ENCODE peak calls at places on chromosomes 5 and 9, in four cellular contexts. T is CD8-positive, alpha-beta T cell; S is brain microvascular endothelial cell; C is gastrocnemius medialis. P is an unnamed sample.

GRCh38 chr5:163649522-163649921 is 144.1 kb downstream of the MAT2B start:
- DNase-seq in T (no peak), C (no peak), S (peak; percentile 0), P (no peak)

GRCh38 chr9:23563497-23563896 is 262.5 kb downstream of the ELAVL2 start:
- DNase-seq in C (no peak), S (no peak), T (no peak), P (no peak)

GRCh38 chr9:9963861-9964260 is 648.9 kb downstream of the PTPRD start:
- DNase-seq in S (no peak), T (no peak), C (no peak), P (no peak)

GRCh38 chr9:16368425-16369087 is 501.9 kb downstream of the BNC2 start:
- DNase-seq in C (no peak), S (no peak), T (no peak), P (no peak)

GRCh38 chr5:156120777-156121176 is 206.2 kb upstream of the SGCD start:
- DNase-seq in C (no peak), S (no peak), T (no peak), P (no peak)

GRCh38 chr9:68443560-68443959 is 87.1 kb downstream of the PGM5 start:
- DNase-seq in S (no peak), T (no peak), C (no peak), P (no peak)

GRCh38 chr9:83385317-83385716 is 152.9 kb downstream of the FRMD3 start:
- DNase-seq in C (no peak), S (no peak), T (no peak), P (no peak)

GRCh38 chr5:44178414-44178813 is 210.8 kb downstream of the FGF10 start:
- DNase-seq in S (no peak), C (no peak), T (no peak), P (no peak)

GRCh38 chr5:136018814-136019777 is 9.7 kb upstream of the TGFBI start:
- DNase-seq in S (peak; percentile 97), C (peak; percentile 68), T (no peak), P (no peak)

GRCh38 chr9:11194249-11194648 is 581.4 kb upstream of the PTPRD start:
- DNase-seq in S (no peak), T (no peak), C (no peak), P (no peak)

GRCh38 chr5:72137826-72138409 is 30.6 kb downstream of the MAP1B start:
- DNase-seq in C (no peak), T (no peak), S (no peak), P (no peak)

GRCh38 chr5:13831236-13831810 is 113.2 kb downstream of the DNAH5 start:
- DNase-seq in C (no peak), T (no peak), S (no peak), P (no peak)

GRCh38 chr5:146283344-146283761 is 55.3 kb upstream of the POU4F3 start:
- DNase-seq in C (no peak), S (peak; percentile 72), T (no peak), P (no peak)

GRCh38 chr9:70053864-70054263 is 10.2 kb downstream of the MAMDC2 start:
- DNase-seq in S (no peak), T (no peak), C (no peak), P (no peak)
- H3K27ac ChIP-seq in S (no peak overlapping the region), T (no peak overlapping the region), C (no peak overlapping the region), P (no peak overlapping the region)

DNA sequence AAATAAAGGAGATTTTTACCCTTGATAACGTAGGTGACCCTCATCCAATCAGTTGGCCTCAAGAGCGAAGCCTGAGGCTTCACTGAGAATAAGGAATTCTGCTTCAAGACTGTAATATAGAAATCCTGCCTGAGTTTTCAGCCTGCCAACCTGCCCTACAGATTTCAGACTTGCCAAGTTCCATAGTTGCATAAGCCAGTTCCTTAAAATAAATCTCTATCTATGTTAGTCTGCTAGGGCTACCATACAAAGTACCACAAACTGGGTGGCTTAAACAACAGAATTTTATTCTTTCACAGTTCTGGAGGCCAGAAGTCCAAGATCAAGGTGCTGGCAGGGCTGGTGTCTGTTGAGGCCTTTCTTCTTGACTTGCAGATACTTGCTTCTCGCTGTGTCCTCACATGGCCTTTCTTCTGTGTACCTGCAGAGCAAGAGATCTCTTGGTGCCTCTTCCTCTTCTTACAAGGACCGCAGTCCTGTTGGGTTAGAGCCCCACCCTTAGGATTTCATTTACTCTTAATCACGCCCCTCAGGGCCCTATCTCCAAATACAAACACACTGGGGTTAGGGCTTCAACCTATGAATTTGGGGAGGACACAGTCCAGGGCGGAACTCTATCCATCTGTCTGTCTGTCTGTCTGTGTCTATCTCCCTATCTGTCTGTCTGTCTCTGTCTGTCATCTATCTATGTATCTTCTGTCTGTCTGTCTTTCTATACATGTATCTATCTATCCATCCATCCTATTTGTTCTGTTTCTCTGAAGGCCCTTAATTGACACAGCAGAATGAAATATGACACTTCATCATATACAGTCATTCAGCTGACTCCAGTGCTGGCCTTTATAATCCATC is 17.0 kb upstream of the CMBL start:
- DNase-seq in C (no peak), S (no peak), T (no peak), P (no peak)
- H3K27ac ChIP-seq in C (peak overlapping the region; percentile 72), S (no peak overlapping the region), T (no peak overlapping the region), P (no peak overlapping the region)

DNA sequence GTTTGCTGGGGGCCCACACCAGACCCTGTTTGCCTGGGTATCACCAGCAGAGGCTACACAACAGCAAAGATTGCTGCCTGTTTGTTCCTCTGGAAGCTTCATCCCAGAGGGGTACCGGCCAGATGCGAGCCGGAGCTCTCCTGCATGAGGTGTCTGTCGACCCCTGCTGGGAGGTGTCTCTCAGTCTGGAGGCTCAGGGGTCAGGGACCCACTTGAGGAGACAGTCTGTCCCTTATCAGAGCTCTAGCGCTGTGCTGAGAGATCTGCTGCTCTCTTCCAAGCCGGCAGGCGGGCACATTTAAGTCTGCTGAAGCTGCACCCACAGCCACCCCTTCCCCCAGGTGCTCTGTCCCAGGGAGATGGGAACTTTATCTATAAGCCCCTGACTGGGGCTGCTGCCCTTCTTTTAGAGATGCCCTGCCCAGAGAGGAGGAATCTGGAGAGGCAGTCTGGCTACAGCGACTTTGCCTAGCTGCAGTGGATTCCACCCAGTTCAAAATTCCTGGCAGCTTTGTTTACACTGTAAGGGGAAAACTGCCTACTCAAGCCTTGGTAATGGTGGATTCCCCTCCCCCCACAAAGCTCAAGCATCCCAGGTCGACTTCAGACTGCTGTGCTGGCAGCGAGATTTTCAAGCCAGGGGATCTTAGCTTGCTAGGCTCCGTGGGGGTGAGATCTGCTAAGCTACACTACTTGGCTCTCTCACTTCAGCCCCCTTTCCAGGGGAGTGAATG is 206.0 kb upstream of the TLX3 start:
- DNase-seq in T (no peak), S (no peak), C (no peak), P (no peak)
- H3K27ac ChIP-seq in T (no peak overlapping the region), S (no peak overlapping the region), C (no peak overlapping the region), P (no peak overlapping the region)

DNA sequence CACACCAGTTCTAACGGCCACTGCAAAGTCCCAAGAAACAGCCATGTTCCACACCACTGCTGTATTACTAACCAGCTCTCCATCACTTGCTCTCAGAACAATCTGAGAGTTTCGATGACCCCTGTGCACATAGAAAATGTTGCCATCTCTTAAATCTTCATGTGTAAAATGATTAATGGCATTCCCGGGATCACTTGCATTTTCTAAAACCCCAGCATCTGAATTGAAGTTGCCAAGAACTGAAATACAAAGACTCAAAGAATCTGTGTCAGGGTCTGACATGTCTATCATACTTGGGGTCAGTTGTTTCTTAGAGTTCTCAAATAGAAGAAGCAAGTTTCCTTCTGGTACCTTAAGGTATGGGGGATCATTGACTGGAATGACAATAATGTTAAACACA is 115.1 kb downstream of the ESM1 start:
- DNase-seq in S (no peak), C (no peak), T (no peak), P (no peak)
- H3K27ac ChIP-seq in S (no peak overlapping the region), C (no peak overlapping the region), T (no peak overlapping the region), P (no peak overlapping the region)

GRCh38 chr5:32426440-32427151 is 17.9 kb downstream of the ZFR start:
- DNase-seq in S (no peak), T (no peak), C (no peak), P (no peak)

GRCh38 chr5:32421075-32421474 is 23.5 kb downstream of the ZFR start:
- DNase-seq in C (no peak), S (no peak), T (no peak), P (no peak)

GRCh38 chr5:32420506-32420905 is 24.0 kb downstream of the ZFR start:
- DNase-seq in C (no peak), S (peak; percentile 57), T (no peak), P (no peak)

GRCh38 chr5:32419791-32420190 is 24.7 kb downstream of the ZFR start:
- DNase-seq in C (peak; percentile 57), T (no peak), S (no peak), P (peak; percentile 3)

GRCh38 chr5:32422697-32423096 is 21.8 kb downstream of the ZFR start:
- DNase-seq in C (no peak), T (no peak), S (no peak), P (no peak)
- H3K27ac ChIP-seq in C (no peak overlapping the region), T (no peak overlapping the region), S (no peak overlapping the region), P (no peak overlapping the region)

GRCh38 chr9:109101202-109101595 is 18.5 kb downstream of the TMEM245 start:
- DNase-seq in C (no peak), T (no peak), S (no peak), P (no peak)
- H3K27ac ChIP-seq in C (peak overlapping the region; percentile 83), T (peak overlapping the region; percentile 54), S (no peak overlapping the region), P (no peak overlapping the region)

GRCh38 chr5:10635861-10636350 is 72.0 kb downstream of the ANKRD33B start:
- DNase-seq in C (no peak), T (no peak), S (no peak), P (no peak)
- H3K27ac ChIP-seq in C (no peak overlapping the region), T (no peak overlapping the region), S (no peak overlapping the region), P (no peak overlapping the region)

DNA sequence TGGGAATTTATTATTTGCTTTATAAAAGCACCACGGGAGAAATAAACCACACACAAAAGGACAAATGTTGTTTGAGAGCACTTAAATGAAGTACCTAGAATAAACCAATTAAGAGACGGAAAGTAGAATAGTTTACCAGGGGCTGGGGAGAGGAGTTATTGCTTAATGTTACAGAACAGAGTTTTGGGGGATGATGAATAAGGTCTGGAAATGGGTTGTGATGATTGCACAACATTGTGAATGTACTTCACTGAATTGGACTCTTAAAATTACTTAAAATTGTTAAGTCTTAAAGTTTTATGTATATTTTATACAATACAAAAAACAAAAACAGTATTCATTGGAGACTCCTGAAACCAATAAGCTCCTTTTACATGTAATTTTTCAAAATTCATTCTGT is 1.5 kb downstream of the ZBTB43 start:
- DNase-seq in T (no peak), S (no peak), C (no peak), P (no peak)
- H3K27ac ChIP-seq in T (peak overlapping the region; percentile 87), S (peak overlapping the region; percentile 60), C (peak overlapping the region; percentile 98), P (no peak overlapping the region)

GRCh38 chr5:158748535-158748934 is 351.2 kb downstream of the EBF1 start:
- DNase-seq in S (no peak), T (no peak), C (no peak), P (no peak)
- H3K27ac ChIP-seq in S (no peak overlapping the region), T (no peak overlapping the region), C (no peak overlapping the region), P (no peak overlapping the region)